ENCODE peak calls at places on chromosome 5, in eight cellular contexts. One of them, this sample, is unnamed.

GRCh38 chr5:68331202-68332108 is 115.9 kb downstream of the PIK3R1 start:
- DNase-seq in activated naive CD4-positive, alpha-beta T cell: no peak
- DNase-seq in stimulated activated CD4-positive, alpha-beta T cell treated with anti-CD3 and anti-CD28 coated beads, Interleukin-12 subunit alpha, Interleukin-12 subunit beta, amount 100 ng/mL, for 48 hours: no peak
- DNase-seq in KBM-7: peak
- DNase-seq in posterior vena cava: no peak
- DNase-seq in dorsolateral prefrontal cortex: no peak
- DNase-seq in T-cell: no peak
- DNase-seq in mesenchymal stem cell: peak
- DNase-seq in this sample: no peak

GRCh38 chr5:100430268-100430900 is 104.8 kb upstream of the FAM174A start:
- DNase-seq in activated naive CD4-positive, alpha-beta T cell: peak
- DNase-seq in stimulated activated CD4-positive, alpha-beta T cell treated with anti-CD3 and anti-CD28 coated beads, Interleukin-12 subunit alpha, Interleukin-12 subunit beta, amount 100 ng/mL, for 48 hours: peak
- DNase-seq in KBM-7: peak
- DNase-seq in posterior vena cava: no peak
- DNase-seq in dorsolateral prefrontal cortex: peak
- DNase-seq in T-cell: no peak
- DNase-seq in mesenchymal stem cell: peak
- DNase-seq in this sample: peak

GRCh38 chr5:132418876-132419275 is 49.4 kb downstream of the SLC22A5 start:
- DNase-seq in activated naive CD4-positive, alpha-beta T cell: no peak
- DNase-seq in stimulated activated CD4-positive, alpha-beta T cell treated with anti-CD3 and anti-CD28 coated beads, Interleukin-12 subunit alpha, Interleukin-12 subunit beta, amount 100 ng/mL, for 48 hours: no peak
- DNase-seq in KBM-7: no peak
- DNase-seq in posterior vena cava: no peak
- DNase-seq in dorsolateral prefrontal cortex: no peak
- DNase-seq in T-cell: no peak
- DNase-seq in mesenchymal stem cell: no peak
- DNase-seq in this sample: no peak

GRCh38 chr5:27568811-27569210 is 530.4 kb upstream of the CDH9 start:
- DNase-seq in activated naive CD4-positive, alpha-beta T cell: no peak
- DNase-seq in stimulated activated CD4-positive, alpha-beta T cell treated with anti-CD3 and anti-CD28 coated beads, Interleukin-12 subunit alpha, Interleukin-12 subunit beta, amount 100 ng/mL, for 48 hours: no peak
- DNase-seq in KBM-7: no peak
- DNase-seq in posterior vena cava: no peak
- DNase-seq in dorsolateral prefrontal cortex: no peak
- DNase-seq in T-cell: no peak
- DNase-seq in mesenchymal stem cell: no peak
- DNase-seq in this sample: no peak

GRCh38 chr5:6703791-6704190 is 9.4 kb upstream of the TENT4A start:
- DNase-seq in activated naive CD4-positive, alpha-beta T cell: no peak
- DNase-seq in stimulated activated CD4-positive, alpha-beta T cell treated with anti-CD3 and anti-CD28 coated beads, Interleukin-12 subunit alpha, Interleukin-12 subunit beta, amount 100 ng/mL, for 48 hours: no peak
- DNase-seq in KBM-7: no peak
- DNase-seq in posterior vena cava: no peak
- DNase-seq in dorsolateral prefrontal cortex: no peak
- DNase-seq in T-cell: no peak
- DNase-seq in mesenchymal stem cell: peak
- DNase-seq in this sample: no peak

GRCh38 chr5:151719228-151719861 is 32.6 kb upstream of the SPARC start:
- DNase-seq in activated naive CD4-positive, alpha-beta T cell: no peak
- DNase-seq in stimulated activated CD4-positive, alpha-beta T cell treated with anti-CD3 and anti-CD28 coated beads, Interleukin-12 subunit alpha, Interleukin-12 subunit beta, amount 100 ng/mL, for 48 hours: no peak
- DNase-seq in KBM-7: peak
- DNase-seq in posterior vena cava: no peak
- DNase-seq in dorsolateral prefrontal cortex: no peak
- DNase-seq in T-cell: no peak
- DNase-seq in mesenchymal stem cell: no peak
- DNase-seq in this sample: no peak

GRCh38 chr5:121525731-121526130 is 326.0 kb upstream of the FTMT start:
- DNase-seq in activated naive CD4-positive, alpha-beta T cell: no peak
- DNase-seq in stimulated activated CD4-positive, alpha-beta T cell treated with anti-CD3 and anti-CD28 coated beads, Interleukin-12 subunit alpha, Interleukin-12 subunit beta, amount 100 ng/mL, for 48 hours: no peak
- DNase-seq in KBM-7: no peak
- DNase-seq in posterior vena cava: no peak
- DNase-seq in dorsolateral prefrontal cortex: no peak
- DNase-seq in T-cell: no peak
- DNase-seq in mesenchymal stem cell: no peak
- DNase-seq in this sample: no peak

GRCh38 chr5:71810023-71810422 is 90.9 kb downstream of the CARTPT start:
- DNase-seq in activated naive CD4-positive, alpha-beta T cell: no peak
- DNase-seq in stimulated activated CD4-positive, alpha-beta T cell treated with anti-CD3 and anti-CD28 coated beads, Interleukin-12 subunit alpha, Interleukin-12 subunit beta, amount 100 ng/mL, for 48 hours: no peak
- DNase-seq in KBM-7: no peak
- DNase-seq in posterior vena cava: no peak
- DNase-seq in dorsolateral prefrontal cortex: peak
- DNase-seq in T-cell: no peak
- DNase-seq in mesenchymal stem cell: no peak
- DNase-seq in this sample: peak

GRCh38 chr5:133336969-133337410 is 275.4 kb downstream of the FSTL4 start:
- DNase-seq in activated naive CD4-positive, alpha-beta T cell: no peak
- DNase-seq in stimulated activated CD4-positive, alpha-beta T cell treated with anti-CD3 and anti-CD28 coated beads, Interleukin-12 subunit alpha, Interleukin-12 subunit beta, amount 100 ng/mL, for 48 hours: no peak
- DNase-seq in KBM-7: no peak
- DNase-seq in posterior vena cava: peak
- DNase-seq in dorsolateral prefrontal cortex: no peak
- DNase-seq in T-cell: no peak
- DNase-seq in mesenchymal stem cell: no peak
- DNase-seq in this sample: no peak

This sample was measured in NCI-H2081.